ENCODE peak calls at places on chromosomes 7 and 10, in five cellular contexts. P is upper lobe of right lung, X is vagina, J is IMR-90, H is psoas muscle. A is an unnamed sample. For H3K36me3, the result is how much of the 10 kb centered on the place peaks cover.

GRCh38 chr10:17835688-17836087 is 26.5 kb downstream of the MRC1 start:
- DNase-seq in P (no peak), X (no peak), J (peak), H (no peak), A (no peak)

GRCh38 chr10:126646101-126646500 is 24.4 kb downstream of the C10orf90 start:
- DNase-seq in P (no peak), X (no peak), J (peak), H (no peak), A (no peak)

GRCh38 chr7:143416565-143417149 is 8.0 kb upstream of the EPHA1 start:
- DNase-seq in P (no peak), X (no peak), J (peak), H (no peak), A (no peak)

GRCh38 chr10:10055656-10056445 is 961.8 kb upstream of the CELF2 start:
- DNase-seq in P (no peak), X (no peak), J (peak), H (no peak), A (no peak)

GRCh38 chr10:69074532-69074931 is 13.4 kb upstream of the SRGN start:
- DNase-seq in P (no peak), X (no peak), J (no peak), H (no peak), A (no peak)

GRCh38 chr10:126458453-126458852 is 70.2 kb upstream of the ADAM12 start:
- DNase-seq in P (no peak), X (no peak), J (peak), H (no peak), A (no peak)

GRCh38 chr7:152137476-152138025 is 112.1 kb downstream of the GALNT11 start:
- DNase-seq in P (no peak), X (no peak), J (peak), H (no peak), A (no peak)

GRCh38 chr7:32929430-32930161 is 27.6 kb upstream of the FKBP9 start:
- DNase-seq in P (no peak), X (no peak), J (no peak), H (no peak), A (no peak)

GRCh38 chr10:14958872-14959220 is 342 bp upstream of the MEIG1 start:
- DNase-seq in P (no peak), X (no peak), J (no peak), H (no peak), A (no peak)

GRCh38 chr7:116698930-116699722 is 27.1 kb downstream of the MET start:
- DNase-seq in P (no peak), X (no peak), J (no peak), H (no peak), A (no peak)
- H3K36me3 ChIP-seq in P (under half), X (under half), J (under half), H (under half), A (under half)

DNA sequence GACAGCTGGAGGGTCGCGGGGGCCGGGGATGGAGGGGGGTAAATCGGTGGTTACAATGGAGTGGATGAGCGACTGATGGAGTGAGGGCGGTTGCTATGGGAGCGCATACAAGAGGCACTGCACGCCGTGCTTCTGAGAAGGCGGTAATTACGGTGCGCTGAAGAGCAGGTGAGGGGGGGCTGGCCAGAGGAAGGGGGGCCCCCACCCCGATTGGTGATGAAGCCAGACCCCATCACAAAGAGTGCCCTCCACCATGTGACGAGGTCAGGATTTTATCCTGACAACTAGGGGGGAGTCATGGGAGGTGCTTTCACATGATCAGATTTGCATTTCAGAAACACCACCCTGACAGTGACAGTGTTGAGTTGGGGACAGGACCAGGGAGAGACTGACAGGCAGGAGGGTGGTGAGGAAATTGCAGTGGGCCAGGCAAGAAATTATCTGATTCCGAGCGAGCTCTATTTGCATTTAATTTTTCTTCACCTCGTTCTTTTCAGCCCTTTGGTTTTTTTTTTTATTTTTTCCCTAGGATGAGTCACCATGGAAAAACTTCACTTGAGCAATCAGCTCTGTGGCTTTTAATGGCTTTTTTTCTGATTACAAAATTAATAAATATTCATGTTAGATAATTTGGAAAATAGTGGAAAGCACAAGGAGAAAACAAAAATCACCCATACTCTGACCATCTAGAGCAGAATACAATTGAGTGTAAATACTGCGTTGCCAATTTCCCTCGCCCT is 7.9 kb downstream of the CPA5 start:
- DNase-seq in P (no peak), X (no peak), J (peak), H (no peak), A (no peak)
- H3K27ac ChIP-seq in P (peak), X (peak), J (peak), H (peak), A (peak)

GRCh38 chr10:4826788-4827324 is 849 bp downstream of the AKR1E2 start:
- DNase-seq in P (no peak), X (peak), J (no peak), H (no peak), A (no peak)
- H3K4me3 ChIP-seq in P (peak), X (peak), J (peak), H (peak), A (peak)

DNA sequence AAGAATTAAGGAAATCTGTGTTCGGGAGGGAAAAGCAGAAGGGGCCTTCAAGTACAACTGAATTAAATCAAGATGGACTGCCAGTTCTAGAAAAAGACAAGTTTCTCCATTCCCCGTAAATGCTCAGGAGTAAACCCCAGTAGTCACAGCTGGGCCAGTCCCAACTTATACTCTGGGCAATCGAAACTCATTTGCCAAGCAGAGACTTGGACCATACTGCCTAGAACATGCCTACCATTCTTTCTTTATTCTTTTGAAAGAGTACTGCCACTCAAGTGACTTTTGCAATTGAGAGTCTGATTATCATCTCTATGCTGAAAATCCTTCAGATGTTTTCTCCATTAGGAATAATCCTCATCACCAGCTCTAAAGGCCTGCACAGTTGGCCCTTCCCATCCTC is 21.4 kb downstream of the RPP30 start:
- DNase-seq in P (no peak), X (no peak), J (no peak), H (no peak), A (no peak)
- H3K36me3 ChIP-seq in P (half or more), X (under half), J (under half), H (under half), A (half or more)

DNA sequence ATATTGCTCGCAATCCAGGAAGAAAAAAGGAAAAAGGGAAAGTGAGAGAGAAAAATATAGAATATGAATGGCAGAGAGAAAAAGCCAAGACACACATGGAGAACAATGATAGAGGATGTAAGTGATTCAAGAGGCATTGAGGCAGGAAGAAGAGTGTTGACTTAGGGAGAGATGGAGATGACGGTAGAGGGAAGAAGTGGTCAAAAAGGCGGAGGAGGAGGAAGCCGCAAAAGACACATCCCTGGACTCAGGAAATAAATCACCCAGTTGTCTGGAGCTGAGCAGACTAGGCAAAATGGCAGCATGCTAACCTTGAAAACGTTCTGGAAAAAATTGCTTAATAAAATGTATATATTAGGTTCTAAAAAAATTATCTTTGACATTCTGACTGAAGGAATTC is 17.7 kb upstream of the GPR37 start:
- DNase-seq in P (no peak), X (no peak), J (no peak), H (no peak), A (no peak)
- H3K27ac ChIP-seq in P (no peak), X (no peak), J (no peak), H (no peak), A (no peak)